ENCODE peak calls at places on chromosomes 2 and 18, in five cellular contexts. One of them, this sample, is unnamed.

GRCh38 chr18:11951390-11951851 is 29.9 kb upstream of the IMPA2 start:
- DNase-seq in neural progenitor cell: peak
- DNase-seq in spleen: peak
- DNase-seq in IMR-90: no peak
- DNase-seq in mammary epithelial cell: no peak
- DNase-seq in this sample: peak

GRCh38 chr2:156338578-156338977 is 6.1 kb upstream of the NR4A2 start:
- DNase-seq in neural progenitor cell: no peak
- DNase-seq in mammary epithelial cell: no peak
- DNase-seq in IMR-90: no peak
- DNase-seq in spleen: no peak
- DNase-seq in this sample: no peak

GRCh38 chr2:239285071-239285931 is 115.5 kb downstream of the HDAC4 start:
- DNase-seq in mammary epithelial cell: no peak
- DNase-seq in neural progenitor cell: no peak
- DNase-seq in spleen: peak
- DNase-seq in IMR-90: no peak
- DNase-seq in this sample: no peak

GRCh38 chr2:208366215-208367132 is 40.1 kb upstream of the PTH2R start:
- DNase-seq in IMR-90: no peak
- DNase-seq in mammary epithelial cell: no peak
- DNase-seq in spleen: no peak
- DNase-seq in neural progenitor cell: no peak
- DNase-seq in this sample: no peak

GRCh38 chr2:61969376-61969775 is 63.9 kb downstream of the COMMD1 start:
- DNase-seq in neural progenitor cell: no peak
- DNase-seq in IMR-90: no peak
- DNase-seq in mammary epithelial cell: peak
- DNase-seq in spleen: no peak
- DNase-seq in this sample: no peak

GRCh38 chr2:15996536-15997423 is 56.4 kb downstream of the MYCN start:
- DNase-seq in neural progenitor cell: no peak
- DNase-seq in IMR-90: no peak
- DNase-seq in mammary epithelial cell: no peak
- DNase-seq in spleen: no peak
- DNase-seq in this sample: no peak

GRCh38 chr18:11323359-11323819 is 174.0 kb upstream of the PIEZO2 start:
- DNase-seq in IMR-90: peak
- DNase-seq in spleen: no peak
- DNase-seq in mammary epithelial cell: peak
- DNase-seq in neural progenitor cell: no peak
- DNase-seq in this sample: peak

GRCh38 chr2:104733544-104733943 is 120.4 kb upstream of the POU3F3 start:
- DNase-seq in neural progenitor cell: peak
- DNase-seq in mammary epithelial cell: no peak
- DNase-seq in spleen: no peak
- DNase-seq in IMR-90: no peak
- DNase-seq in this sample: no peak

GRCh38 chr2:219344756-219345458 is 12.4 kb upstream of the RESP18 start:
- DNase-seq in mammary epithelial cell: no peak
- DNase-seq in IMR-90: peak
- DNase-seq in neural progenitor cell: peak
- DNase-seq in spleen: no peak
- DNase-seq in this sample: peak

GRCh38 chr2:99485824-99486223 is 4.0 kb downstream of the REV1 start:
- DNase-seq in mammary epithelial cell: no peak
- DNase-seq in IMR-90: no peak
- DNase-seq in neural progenitor cell: peak
- DNase-seq in spleen: no peak
- DNase-seq in this sample: no peak

GRCh38 chr2:74924463-74925265 is 33.8 kb upstream of the POLE4 start:
- DNase-seq in neural progenitor cell: no peak
- DNase-seq in IMR-90: no peak
- DNase-seq in mammary epithelial cell: no peak
- DNase-seq in spleen: no peak
- DNase-seq in this sample: no peak

GRCh38 chr2:63654959-63655358 is 66.2 kb downstream of the MDH1 start:
- DNase-seq in neural progenitor cell: no peak
- DNase-seq in IMR-90: no peak
- DNase-seq in spleen: no peak
- DNase-seq in mammary epithelial cell: peak
- DNase-seq in this sample: peak

GRCh38 chr2:233356546-233357308 is 2.4 kb downstream of the DGKD start:
- DNase-seq in spleen: no peak
- DNase-seq in neural progenitor cell: no peak
- DNase-seq in IMR-90: peak
- DNase-seq in mammary epithelial cell: no peak
- DNase-seq in this sample: peak

GRCh38 chr2:196066794-196067382 is 1.7 kb downstream of the DNAH7 start:
- DNase-seq in spleen: no peak
- DNase-seq in IMR-90: peak
- DNase-seq in mammary epithelial cell: no peak
- DNase-seq in neural progenitor cell: peak
- DNase-seq in this sample: peak

GRCh38 chr18:61459896-61460295 is 126.7 kb downstream of the CDH20 start:
- DNase-seq in spleen: no peak
- DNase-seq in neural progenitor cell: no peak
- DNase-seq in IMR-90: no peak
- DNase-seq in mammary epithelial cell: no peak
- DNase-seq in this sample: no peak

GRCh38 chr2:29725610-29726009 is 195.8 kb downstream of the ALK start:
- DNase-seq in spleen: no peak
- DNase-seq in mammary epithelial cell: no peak
- DNase-seq in neural progenitor cell: no peak
- DNase-seq in IMR-90: no peak
- DNase-seq in this sample: no peak

GRCh38 chr18:74994502-74995403 is 214.2 kb downstream of the PTGR3 start:
- DNase-seq in mammary epithelial cell: peak
- DNase-seq in spleen: no peak
- DNase-seq in neural progenitor cell: no peak
- DNase-seq in IMR-90: peak
- DNase-seq in this sample: peak

GRCh38 chr18:2963048-2963447 is 49.9 kb downstream of the LPIN2 start:
- DNase-seq in neural progenitor cell: no peak
- DNase-seq in IMR-90: no peak
- DNase-seq in mammary epithelial cell: no peak
- DNase-seq in spleen: no peak
- DNase-seq in this sample: no peak

GRCh38 chr18:25245299-25245698 is 106.7 kb downstream of the ZNF521 start:
- DNase-seq in spleen: no peak
- DNase-seq in mammary epithelial cell: no peak
- DNase-seq in IMR-90: no peak
- DNase-seq in neural progenitor cell: no peak
- DNase-seq in this sample: no peak

GRCh38 chr2:225766431-225766830 is 366.9 kb downstream of the NYAP2 start:
- DNase-seq in mammary epithelial cell: no peak
- DNase-seq in IMR-90: peak
- DNase-seq in spleen: no peak
- DNase-seq in neural progenitor cell: no peak
- DNase-seq in this sample: peak

GRCh38 chr2:113117594-113118262 is 9.7 kb upstream of the IL1RN start:
- DNase-seq in neural progenitor cell: no peak
- DNase-seq in mammary epithelial cell: peak
- DNase-seq in spleen: no peak
- DNase-seq in IMR-90: peak
- DNase-seq in this sample: peak

GRCh38 chr2:231393149-231394131 is 2.1 kb upstream of the B3GNT7 start:
- DNase-seq in IMR-90: no peak
- DNase-seq in spleen: no peak
- DNase-seq in mammary epithelial cell: no peak
- DNase-seq in neural progenitor cell: peak
- DNase-seq in this sample: no peak

GRCh38 chr2:44934962-44935853 is 6.3 kb upstream of the SIX3 start:
- DNase-seq in neural progenitor cell: peak
- DNase-seq in mammary epithelial cell: peak
- DNase-seq in IMR-90: no peak
- DNase-seq in spleen: peak
- DNase-seq in this sample: no peak

GRCh38 chr2:201420442-201421113 is 30.7 kb downstream of the TRAK2 start:
- DNase-seq in spleen: no peak
- DNase-seq in neural progenitor cell: no peak
- DNase-seq in mammary epithelial cell: peak
- DNase-seq in IMR-90: peak
- DNase-seq in this sample: peak

DNA sequence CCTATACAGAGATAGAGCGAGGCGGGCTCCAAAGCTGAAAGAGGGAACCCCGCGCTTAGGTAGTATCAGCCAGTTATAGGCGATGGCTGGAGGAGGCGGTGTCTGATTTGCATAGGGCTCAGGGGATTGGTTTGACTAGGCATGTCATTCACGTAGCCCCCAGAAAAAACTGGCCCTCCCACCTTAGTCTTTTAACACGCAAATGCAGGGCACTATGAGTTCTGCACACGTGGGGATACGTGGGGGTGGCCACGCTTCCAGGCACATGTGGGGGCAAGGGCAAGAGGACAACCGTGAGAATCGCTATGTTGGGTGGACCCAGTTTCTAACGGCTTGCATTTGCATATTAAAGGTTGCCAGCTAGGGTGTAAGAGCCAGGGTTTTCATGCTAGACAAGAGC is 56.7 kb upstream of the MSTN start:
- DNase-seq in mammary epithelial cell: no peak
- DNase-seq in spleen: no peak
- DNase-seq in IMR-90: no peak
- DNase-seq in neural progenitor cell: peak
- DNase-seq in this sample: no peak
- H3K4me3 ChIP-seq in mammary epithelial cell: no peak
- H3K4me3 ChIP-seq in spleen: no peak
- H3K4me3 ChIP-seq in IMR-90: no peak
- H3K4me3 ChIP-seq in neural progenitor cell: peak
- H3K4me3 ChIP-seq in this sample: peak

GRCh38 chr2:27305516-27305915 is 2.7 kb downstream of the UCN start:
- DNase-seq in neural progenitor cell: no peak
- DNase-seq in mammary epithelial cell: no peak
- DNase-seq in spleen: peak
- DNase-seq in IMR-90: no peak
- DNase-seq in this sample: no peak

GRCh38 chr2:27304488-27305240 is 3.6 kb downstream of the UCN start:
- DNase-seq in spleen: peak
- DNase-seq in IMR-90: no peak
- DNase-seq in mammary epithelial cell: no peak
- DNase-seq in neural progenitor cell: no peak
- DNase-seq in this sample: no peak

GRCh38 chr2:27306657-27307544 is 1.3 kb downstream of the UCN start:
- DNase-seq in IMR-90: no peak
- DNase-seq in mammary epithelial cell: no peak
- DNase-seq in neural progenitor cell: peak
- DNase-seq in spleen: peak
- DNase-seq in this sample: no peak

GRCh38 chr2:27306136-27306535 is 2.1 kb downstream of the UCN start:
- DNase-seq in spleen: peak
- DNase-seq in neural progenitor cell: no peak
- DNase-seq in IMR-90: no peak
- DNase-seq in mammary epithelial cell: no peak
- DNase-seq in this sample: no peak

GRCh38 chr2:27303093-27304025 is 4.9 kb downstream of the UCN start:
- DNase-seq in mammary epithelial cell: peak
- DNase-seq in neural progenitor cell: peak
- DNase-seq in spleen: peak
- DNase-seq in IMR-90: peak
- DNase-seq in this sample: peak
- TF ChIP-seq CTCF in mammary epithelial cell: peak
- TF ChIP-seq CTCF in neural progenitor cell: peak
- TF ChIP-seq CTCF in spleen: peak
- TF ChIP-seq CTCF in IMR-90: peak
- TF ChIP-seq CTCF in this sample: peak

DNA sequence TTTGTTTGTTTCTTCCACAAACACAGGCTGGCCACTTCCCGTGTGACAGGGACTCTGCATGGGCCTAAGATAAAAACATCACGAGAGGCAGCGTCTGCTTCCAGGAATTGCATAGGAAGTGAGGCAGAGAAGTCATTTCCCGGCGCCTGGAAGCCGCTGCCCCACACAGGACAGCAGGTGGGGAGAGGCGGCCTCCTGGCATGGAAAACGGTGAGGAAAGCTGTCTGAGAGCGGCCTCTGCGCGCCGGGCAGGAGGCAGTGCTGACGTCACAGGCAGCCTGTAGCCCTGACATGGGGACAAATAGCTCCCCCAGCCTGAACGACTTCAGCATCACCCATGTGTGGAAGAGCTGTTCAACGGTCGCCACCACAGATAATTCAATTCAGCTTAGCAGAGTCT is 139.2 kb downstream of the PXDN start:
- DNase-seq in mammary epithelial cell: no peak
- DNase-seq in spleen: peak
- DNase-seq in IMR-90: peak
- DNase-seq in neural progenitor cell: peak
- DNase-seq in this sample: peak
- H3K4me3 ChIP-seq in mammary epithelial cell: no peak
- H3K4me3 ChIP-seq in spleen: peak
- H3K4me3 ChIP-seq in IMR-90: no peak
- H3K4me3 ChIP-seq in neural progenitor cell: no peak
- H3K4me3 ChIP-seq in this sample: no peak

GRCh38 chr18:46679846-46680598 is 23.0 kb upstream of the LOXHD1 start:
- DNase-seq in IMR-90: no peak
- DNase-seq in neural progenitor cell: no peak
- DNase-seq in mammary epithelial cell: no peak
- DNase-seq in spleen: no peak
- DNase-seq in this sample: no peak

GRCh38 chr18:46675112-46675511 is 18.1 kb upstream of the LOXHD1 start:
- DNase-seq in neural progenitor cell: no peak
- DNase-seq in IMR-90: no peak
- DNase-seq in spleen: no peak
- DNase-seq in mammary epithelial cell: no peak
- DNase-seq in this sample: no peak

GRCh38 chr18:46678785-46679404 is 21.9 kb upstream of the LOXHD1 start:
- DNase-seq in mammary epithelial cell: no peak
- DNase-seq in neural progenitor cell: no peak
- DNase-seq in spleen: no peak
- DNase-seq in IMR-90: no peak
- DNase-seq in this sample: no peak

GRCh38 chr18:46676162-46676830 is 19.3 kb upstream of the LOXHD1 start:
- DNase-seq in neural progenitor cell: no peak
- DNase-seq in mammary epithelial cell: no peak
- DNase-seq in spleen: no peak
- DNase-seq in IMR-90: no peak
- DNase-seq in this sample: no peak

DNA sequence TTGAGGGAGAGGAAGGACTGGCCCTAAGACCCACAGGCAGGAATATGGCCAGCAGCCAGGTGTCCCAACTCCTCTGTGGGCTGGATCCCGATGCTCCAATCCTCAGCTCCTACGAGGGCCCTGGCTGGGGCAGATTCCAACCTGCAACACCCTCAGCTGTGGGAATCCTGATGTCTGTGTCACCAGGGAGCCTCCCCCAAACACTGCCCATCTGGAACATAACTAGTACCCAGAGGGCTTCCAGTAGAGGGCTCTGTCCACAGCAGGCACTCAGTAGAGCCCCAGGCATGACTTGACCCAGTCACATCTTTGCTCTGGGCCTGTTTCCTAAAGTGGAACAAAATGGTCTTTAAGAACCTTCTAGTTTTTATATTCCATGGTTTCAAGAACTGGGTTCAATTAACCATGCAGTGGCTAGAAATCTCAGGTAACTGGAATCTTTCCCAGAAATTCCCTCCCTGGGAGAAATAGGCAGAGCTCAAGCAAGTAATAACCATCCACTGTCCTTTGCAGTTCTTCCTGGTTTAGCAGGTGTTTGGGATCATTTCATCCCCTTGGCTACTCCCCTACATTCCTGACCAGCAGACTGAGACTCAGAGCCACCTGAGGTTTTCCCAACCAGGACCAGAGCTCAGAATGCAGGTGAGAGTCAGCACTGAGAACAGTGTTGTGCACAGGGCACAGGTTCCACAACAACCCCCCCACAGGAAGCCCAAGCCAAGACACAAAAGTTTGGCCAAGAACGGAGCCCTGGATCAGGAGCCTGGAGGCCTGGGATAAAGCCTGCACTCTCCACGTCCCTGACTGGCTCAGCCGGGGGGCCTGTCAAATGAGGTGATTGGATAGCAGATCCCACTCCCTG is 20.8 kb upstream of the LOXHD1 start:
- DNase-seq in IMR-90: no peak
- DNase-seq in mammary epithelial cell: peak
- DNase-seq in neural progenitor cell: no peak
- DNase-seq in spleen: no peak
- DNase-seq in this sample: no peak
- TF ChIP-seq CTCF in IMR-90: no peak
- TF ChIP-seq CTCF in mammary epithelial cell: no peak
- TF ChIP-seq CTCF in neural progenitor cell: peak
- TF ChIP-seq CTCF in spleen: no peak
- TF ChIP-seq CTCF in this sample: no peak

This sample was measured in cardiac fibroblast.